ENCODE peak calls at places on chromosomes 13 and 19, in nine cellular contexts. V is transverse colon, J is left ventricle myocardium inferior, W is brain microvascular endothelial cell, C is OCI-LY7, B is HCT116, S is cardiac fibroblast, Z is heart right ventricle, R is AG04449. G is an unnamed sample.

GRCh38 chr13:43835701-43836100 is 43.8 kb downstream of the CCDC122 start:
- DNase-seq in J (no peak), C (no peak), W (peak), Z (no peak), B (no peak), S (peak), R (no peak), V (no peak), G (no peak)

GRCh38 chr13:38914070-38914469 is 76.6 kb downstream of the STOML3 start:
- DNase-seq in R (no peak), Z (no peak), J (no peak), V (no peak), C (no peak), B (no peak), S (no peak), W (no peak), G (no peak)

GRCh38 chr13:30082391-30082790 is 225.0 kb downstream of the KATNAL1 start:
- DNase-seq in W (no peak), V (no peak), R (no peak), S (no peak), C (no peak), Z (no peak), B (no peak), J (no peak), G (no peak)

GRCh38 chr19:16078311-16078758 is 2.0 kb downstream of the TPM4 start:
- DNase-seq in S (no peak), J (no peak), V (peak), W (no peak), C (peak), B (no peak), R (no peak), Z (peak), G (peak)

GRCh38 chr13:104385409-104385808 is 1319.2 kb upstream of the SLC10A2 start:
- DNase-seq in C (no peak), V (no peak), B (no peak), R (no peak), J (no peak), Z (no peak), S (peak), W (peak), G (no peak)

GRCh38 chr13:111139874-111140561 is 24.9 kb downstream of the ARHGEF7 start:
- DNase-seq in S (no peak), R (no peak), W (no peak), B (no peak), V (peak), J (no peak), Z (no peak), C (no peak), G (no peak)

GRCh38 chr13:36130542-36131214 is 504 bp downstream of the DCLK1 start:
- DNase-seq in Z (peak), W (no peak), J (peak), R (no peak), V (no peak), B (no peak), S (peak), C (no peak), G (no peak)

GRCh38 chr19:44866672-44867071 is 20.6 kb downstream of the NECTIN2 start:
- DNase-seq in Z (no peak), C (no peak), R (no peak), J (no peak), B (no peak), V (no peak), W (no peak), S (no peak), G (no peak)

GRCh38 chr19:722553-723101 is 13.9 kb downstream of the PALM start:
- DNase-seq in B (no peak), Z (peak), S (peak), R (no peak), W (no peak), V (no peak), J (peak), C (peak), G (no peak)

GRCh38 chr13:74026753-74027152 is 107.5 kb downstream of the KLF12 start:
- DNase-seq in W (peak), Z (no peak), S (peak), J (no peak), B (no peak), V (peak), C (peak), R (no peak), G (no peak)

GRCh38 chr19:726993-727956 is 18.5 kb downstream of the PALM start:
- DNase-seq in S (no peak), B (no peak), W (no peak), J (no peak), C (no peak), V (no peak), Z (no peak), R (no peak), G (no peak)

GRCh38 chr19:5083547-5083965 is 114.6 kb downstream of the KDM4B start:
- DNase-seq in C (no peak), V (no peak), J (peak), B (no peak), Z (peak), S (peak), W (peak), R (no peak), G (no peak)

GRCh38 chr13:100630564-100630963 is 42.0 kb upstream of the GGACT start:
- DNase-seq in C (no peak), Z (no peak), V (no peak), J (no peak), R (no peak), S (no peak), B (no peak), W (no peak), G (no peak)

GRCh38 chr13:64639206-64639605 is 2590.9 kb downstream of the PCDH9 start:
- DNase-seq in V (no peak), J (no peak), Z (no peak), R (no peak), S (no peak), B (no peak), W (no peak), C (no peak), G (no peak)

GRCh38 chr13:40406405-40407138 is 259.9 kb downstream of the FOXO1 start:
- DNase-seq in V (no peak), W (peak), S (peak), R (peak), C (no peak), Z (no peak), B (peak), J (no peak), G (peak)

GRCh38 chr13:60617863-60618733 is 221.1 kb downstream of the TDRD3 start:
- DNase-seq in B (no peak), W (peak), Z (no peak), J (no peak), V (no peak), C (no peak), R (no peak), S (peak), G (no peak)

GRCh38 chr13:74930402-74931165 is 551.4 kb downstream of the TBC1D4 start:
- DNase-seq in W (peak), R (peak), J (no peak), B (no peak), Z (no peak), C (no peak), V (no peak), S (peak), G (no peak)

GRCh38 chr19:12828494-12828893 is 5.9 kb downstream of the RTBDN start:
- DNase-seq in W (no peak), J (no peak), B (no peak), R (no peak), V (peak), Z (no peak), S (peak), C (peak), G (no peak)

GRCh38 chr19:18633321-18633720 is 3.5 kb upstream of the KLHL26 start:
- DNase-seq in R (no peak), V (peak), Z (no peak), S (no peak), C (no peak), W (no peak), J (no peak), B (no peak), G (no peak)

GRCh38 chr13:49777746-49778614 is 14.5 kb downstream of the KPNA3 start:
- DNase-seq in Z (no peak), B (no peak), V (no peak), W (no peak), J (no peak), C (no peak), R (no peak), S (no peak), G (no peak)

GRCh38 chr13:93066187-93066586 is 160.4 kb upstream of the GPC6 start:
- DNase-seq in J (no peak), S (peak), R (no peak), V (no peak), W (peak), Z (no peak), B (no peak), C (no peak), G (no peak)

GRCh38 chr19:7916908-7917291 is 2.3 kb downstream of the TGFBR3L start:
- DNase-seq in R (no peak), V (no peak), Z (no peak), S (no peak), B (no peak), J (no peak), C (no peak), W (no peak), G (no peak)
- H3K4me3 ChIP-seq in R (peak), V (no peak), Z (peak), S (no peak), B (peak), J (peak), C (no peak), W (no peak), G (peak)

DNA sequence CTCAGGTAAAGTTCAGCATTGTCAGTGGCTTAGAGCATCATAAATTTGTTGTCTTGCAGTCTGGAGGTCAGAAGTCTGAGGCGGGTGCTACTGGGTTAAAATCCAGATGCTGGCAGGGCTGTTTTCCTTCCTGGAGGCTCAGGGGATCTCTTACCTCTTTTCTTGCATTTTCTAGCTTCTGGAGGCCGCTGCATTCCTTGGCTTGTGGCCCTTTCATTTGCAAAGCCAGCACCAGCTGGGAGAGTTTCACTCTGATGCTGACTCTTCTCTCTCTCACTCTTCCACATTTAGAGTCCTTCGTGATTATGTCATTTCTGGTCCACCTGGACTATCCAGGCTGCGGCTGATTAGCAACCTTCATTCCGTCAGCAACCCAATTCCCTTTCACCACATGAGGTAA is 38.1 kb upstream of the SLC10A2 start:
- DNase-seq in C (no peak), V (no peak), S (no peak), J (no peak), Z (no peak), R (no peak), B (no peak), W (no peak), G (no peak)
- TF ChIP-seq CTCF in C (no peak), V (no peak), S (no peak), J (no peak), Z (no peak), R (no peak), B (no peak), W (no peak), G (no peak)

DNA sequence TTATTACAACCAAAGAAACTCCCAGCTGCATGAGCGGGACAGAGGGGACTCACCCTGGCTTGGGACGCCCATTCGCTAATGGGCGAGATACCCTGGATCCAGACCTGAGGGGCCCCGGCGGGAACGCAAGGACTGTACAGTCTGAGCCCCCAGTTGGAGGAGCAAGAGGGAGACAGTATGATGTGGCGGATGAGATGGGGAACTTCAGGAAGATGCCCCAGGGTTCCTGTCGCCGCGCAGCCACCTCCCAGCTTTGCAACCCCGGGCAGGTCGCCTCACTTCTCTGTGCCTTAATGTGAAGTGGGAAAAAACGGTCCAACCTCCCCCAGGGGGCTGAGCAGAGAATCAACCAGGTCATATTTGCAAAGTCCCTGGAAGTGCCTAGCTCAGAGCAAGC is 2.5 kb downstream of the NPAS1 start:
- DNase-seq in R (no peak), C (no peak), V (no peak), Z (no peak), S (no peak), W (no peak), B (no peak), J (no peak), G (no peak)
- H3K4me3 ChIP-seq in R (no peak), C (no peak), V (no peak), Z (no peak), S (no peak), W (no peak), B (no peak), J (no peak), G (no peak)

DNA sequence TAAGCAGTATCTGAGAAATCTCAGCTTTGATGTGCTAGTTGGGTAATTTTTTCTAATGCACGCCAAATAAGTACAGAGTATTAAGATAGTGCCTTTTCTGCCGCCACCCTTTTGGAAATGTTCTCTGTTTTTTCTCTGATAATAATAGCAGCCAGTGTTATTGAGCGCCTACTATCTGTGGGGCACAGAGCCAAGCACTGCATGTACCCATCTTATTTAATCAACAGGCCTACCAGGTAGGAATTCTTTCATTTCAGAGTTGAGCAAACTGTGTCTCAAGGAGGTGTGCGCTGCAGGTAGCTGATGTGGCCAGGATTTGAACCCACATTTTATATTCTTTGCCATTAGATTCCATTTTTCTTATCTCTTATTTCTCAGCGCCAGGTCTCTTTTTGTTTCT is 1.4 kb downstream of the EPN1 start:
- DNase-seq in S (peak), Z (no peak), R (no peak), V (no peak), B (no peak), W (no peak), J (no peak), C (peak), G (no peak)
- TF ChIP-seq CTCF in S (peak), Z (no peak), R (no peak), V (no peak), B (peak), W (no peak), J (no peak), C (peak), G (no peak)

DNA sequence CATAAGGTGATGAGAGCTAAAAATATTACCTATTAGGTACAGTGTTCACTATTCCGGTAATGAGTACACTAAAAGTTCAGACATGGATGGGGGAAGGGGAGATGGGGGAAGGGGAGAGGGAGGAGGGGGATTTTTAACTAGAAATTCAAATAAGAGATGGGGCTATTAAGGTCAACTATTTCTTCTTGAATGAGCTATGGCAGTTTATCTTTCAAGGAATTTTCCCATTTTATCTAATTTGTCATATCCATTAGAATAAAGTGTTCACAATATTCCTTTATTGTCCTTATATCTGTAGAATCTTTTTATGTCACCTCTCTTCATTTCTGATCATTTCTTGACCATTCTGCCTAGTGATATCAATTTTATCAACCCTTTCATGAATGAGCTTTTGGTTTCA is 362.4 kb downstream of the SUCLA2 start:
- DNase-seq in W (no peak), J (no peak), B (no peak), C (no peak), S (no peak), R (no peak), Z (no peak), V (no peak), G (no peak)
- H3K4me3 ChIP-seq in W (no peak), J (no peak), B (no peak), C (no peak), S (no peak), R (no peak), Z (no peak), V (no peak), G (no peak)

DNA sequence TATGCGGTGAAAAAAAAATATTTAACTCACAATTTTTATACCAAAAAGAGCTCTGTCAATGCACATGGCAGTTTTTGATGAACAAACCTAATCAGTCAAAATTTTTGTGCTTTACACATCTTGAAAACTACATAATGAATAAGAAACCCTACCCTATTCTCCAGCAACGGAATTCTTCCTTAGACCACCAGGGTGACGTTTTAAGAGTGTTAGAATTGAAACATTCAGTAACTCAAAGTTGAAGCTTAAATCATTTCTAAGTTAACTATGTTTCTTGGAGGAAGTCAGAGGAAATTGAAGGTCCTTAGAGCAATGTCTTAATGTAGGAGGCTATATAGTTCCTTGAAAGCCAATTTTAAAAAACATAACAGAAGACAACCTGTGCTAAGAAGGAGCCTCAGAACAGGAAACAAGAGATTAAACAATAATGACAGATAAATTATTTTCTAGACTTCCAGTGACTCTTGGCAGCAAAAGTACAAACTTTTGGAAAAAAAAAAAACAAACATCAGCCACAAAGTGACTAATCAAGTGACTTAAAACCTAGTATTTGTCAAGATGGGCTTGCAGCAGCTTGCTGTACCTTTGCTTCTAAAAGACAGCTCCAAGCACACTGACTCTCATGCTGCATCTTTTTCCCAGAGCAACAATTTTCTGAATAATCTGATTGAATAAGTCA is 6.2 kb downstream of the SPRY2 start:
- DNase-seq in V (no peak), R (no peak), W (peak), J (no peak), C (no peak), S (peak), B (no peak), Z (no peak), G (no peak)
- TF ChIP-seq CTCF in V (no peak), R (no peak), W (no peak), J (peak), C (no peak), S (peak), B (no peak), Z (no peak), G (no peak)

GRCh38 chr19:38562096-38562495 is 55.7 kb downstream of the MAP4K1 start:
- DNase-seq in B (no peak), C (no peak), Z (no peak), V (no peak), W (no peak), R (no peak), S (no peak), J (no peak), G (no peak)

GRCh38 chr19:38563475-38563874 is 54.3 kb downstream of the MAP4K1 start:
- DNase-seq in R (no peak), J (no peak), V (no peak), S (no peak), C (no peak), B (no peak), W (no peak), Z (no peak), G (no peak)

GRCh38 chr19:38564981-38565685 is 52.6 kb downstream of the MAP4K1 start:
- DNase-seq in Z (no peak), V (no peak), W (no peak), C (no peak), S (no peak), B (no peak), J (no peak), R (no peak), G (no peak)

GRCh38 chr19:38569368-38569983 is 48.3 kb downstream of the MAP4K1 start:
- DNase-seq in V (no peak), Z (no peak), W (no peak), S (no peak), J (no peak), B (no peak), C (no peak), R (no peak), G (no peak)

DNA sequence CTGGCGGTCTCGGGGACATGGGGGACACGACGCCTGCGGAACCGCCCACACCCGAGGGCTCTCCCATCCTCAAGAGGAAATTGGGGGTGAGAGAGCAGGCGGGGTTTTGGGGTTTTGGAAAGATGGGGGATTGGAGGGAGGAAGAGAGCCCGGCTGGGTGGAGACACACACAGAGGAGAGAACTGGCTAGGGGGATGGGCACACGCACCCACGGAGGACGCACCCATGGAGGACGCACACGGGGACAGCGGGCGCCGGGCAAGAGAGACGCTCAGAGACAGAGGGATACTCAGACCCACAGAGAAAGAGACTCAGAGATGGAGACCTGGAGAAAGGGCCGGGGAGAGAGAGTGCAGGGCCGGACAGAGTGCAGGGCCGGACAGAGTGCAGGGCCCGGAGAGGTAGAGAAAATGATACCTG is 52.1 kb downstream of the MAP4K1 start:
- DNase-seq in W (no peak), J (no peak), Z (no peak), S (no peak), C (no peak), V (no peak), B (no peak), R (no peak), G (no peak)
- H3K4me3 ChIP-seq in W (no peak), J (peak), Z (peak), S (no peak), C (no peak), V (no peak), B (peak), R (no peak), G (no peak)